ENCODE peak calls at places on chromosomes 16 and 17, in ten cellular contexts. I is pancreas; J is CD4-positive, alpha-beta T cell; E is SJSA1; Q is stomach; L is uterus; O is dorsolateral prefrontal cortex; H is heart right ventricle; C is thoracic aorta; N is fibroblast of lung. W is an unnamed sample.

GRCh38 chr17:29663155-29663554 is 40.4 kb upstream of the CORO6 start:
- DNase-seq in I (no peak), J (no peak), E (no peak), Q (no peak), L (no peak), O (no peak), H (no peak), C (no peak), N (peak), W (no peak)

GRCh38 chr17:59165933-59166342 is 10.4 kb downstream of the PRR11 start:
- DNase-seq in I (peak), J (peak), E (no peak), Q (peak), L (no peak), O (no peak), H (no peak), C (no peak), N (peak), W (peak)

GRCh38 chr17:65371702-65372101 is 189.7 kb downstream of the AXIN2 start:
- DNase-seq in I (peak), J (no peak), E (peak), Q (peak), L (no peak), O (no peak), H (peak), C (no peak), N (no peak), W (no peak)

GRCh38 chr17:27756467-27757371 is 43.6 kb downstream of the NOS2 start:
- DNase-seq in I (peak), J (peak), E (no peak), Q (peak), L (no peak), O (peak), H (no peak), C (no peak), N (peak), W (no peak)

GRCh38 chr17:44084131-44084538 is 13.6 kb downstream of the G6PC3 start:
- DNase-seq in I (no peak), J (no peak), E (no peak), Q (no peak), L (no peak), O (no peak), H (no peak), C (no peak), N (no peak), W (no peak)

GRCh38 chr16:27980919-27981670 is 82.4 kb downstream of the GSG1L start:
- DNase-seq in I (no peak), J (no peak), E (no peak), Q (no peak), L (no peak), O (no peak), H (no peak), C (peak), N (peak), W (no peak)

GRCh38 chr16:49698416-49698815 is 157.5 kb downstream of the ZNF423 start:
- DNase-seq in I (no peak), J (no peak), E (no peak), Q (no peak), L (no peak), O (no peak), H (peak), C (no peak), N (peak), W (no peak)

GRCh38 chr16:56041556-56042140 is 149.6 kb upstream of the GNAO1 start:
- DNase-seq in I (peak), J (no peak), E (no peak), Q (no peak), L (no peak), O (no peak), H (no peak), C (no peak), N (no peak), W (no peak)

GRCh38 chr17:30243568-30243967 is 8.1 kb upstream of the SLC6A4 start:
- DNase-seq in I (no peak), J (no peak), E (no peak), Q (no peak), L (no peak), O (no peak), H (no peak), C (no peak), N (no peak), W (no peak)

GRCh38 chr17:73431401-73432205 is 119.8 kb upstream of the CDC42EP4 start:
- DNase-seq in I (no peak), J (no peak), E (no peak), Q (no peak), L (no peak), O (no peak), H (no peak), C (no peak), N (no peak), W (no peak)

GRCh38 chr17:60153606-60154355 is 4.0 kb downstream of the CA4 start:
- DNase-seq in I (no peak), J (no peak), E (no peak), Q (no peak), L (no peak), O (no peak), H (no peak), C (no peak), N (peak), W (no peak)

GRCh38 chr16:52570495-52571091 is 23.6 kb upstream of the TOX3 start:
- DNase-seq in I (no peak), J (no peak), E (no peak), Q (no peak), L (no peak), O (no peak), H (no peak), C (no peak), N (no peak), W (no peak)

GRCh38 chr16:52573365-52574104 is 26.6 kb upstream of the TOX3 start:
- DNase-seq in I (peak), J (no peak), E (no peak), Q (peak), L (no peak), O (no peak), H (no peak), C (no peak), N (no peak), W (no peak)

GRCh38 chr16:52577130-52577706 is 30.3 kb upstream of the TOX3 start:
- DNase-seq in I (no peak), J (no peak), E (no peak), Q (no peak), L (no peak), O (no peak), H (no peak), C (no peak), N (no peak), W (no peak)

GRCh38 chr16:52572656-52573055 is 25.7 kb upstream of the TOX3 start:
- DNase-seq in I (no peak), J (no peak), E (no peak), Q (no peak), L (no peak), O (no peak), H (no peak), C (no peak), N (no peak), W (no peak)

GRCh38 chr16:52574105-52574437 is 27.1 kb upstream of the TOX3 start:
- DNase-seq in I (no peak), J (no peak), E (no peak), Q (no peak), L (no peak), O (no peak), H (no peak), C (no peak), N (no peak), W (no peak)
- H3K27ac ChIP-seq in I (no peak), J (no peak), E (no peak), Q (peak), L (no peak), O (no peak), H (no peak), C (no peak), N (no peak), W (no peak)

GRCh38 chr17:81222906-81223757 is at the start of gene CEP131:
- DNase-seq in I (peak), J (peak), E (peak), Q (peak), L (peak), O (peak), H (peak), C (peak), N (peak), W (peak)

GRCh38 chr17:81222620-81222905 is 202 bp downstream of the CEP131 start:
- DNase-seq in I (no peak), J (no peak), E (no peak), Q (no peak), L (no peak), O (no peak), H (no peak), C (no peak), N (no peak), W (no peak)

GRCh38 chr17:81223758-81224122 is 975 bp upstream of the CEP131 start:
- DNase-seq in I (no peak), J (no peak), E (no peak), Q (no peak), L (no peak), O (no peak), H (no peak), C (no peak), N (no peak), W (peak)

GRCh38 chr17:81221371-81221841 is 1.4 kb downstream of the CEP131 start:
- DNase-seq in I (no peak), J (no peak), E (no peak), Q (no peak), L (no peak), O (no peak), H (no peak), C (no peak), N (no peak), W (no peak)

GRCh38 chr17:81221842-81222619 is 734 bp downstream of the CEP131 start:
- DNase-seq in I (no peak), J (no peak), E (no peak), Q (no peak), L (no peak), O (no peak), H (no peak), C (no peak), N (no peak), W (no peak)
- H3K27ac ChIP-seq in I (no peak), J (no peak), E (no peak), Q (peak), L (peak), O (no peak), H (peak), C (no peak), N (peak), W (no peak)

GRCh38 chr17:17350491-17351355 is 47.5 kb downstream of the NT5M start:
- DNase-seq in I (no peak), J (no peak), E (peak), Q (peak), L (no peak), O (peak), H (no peak), C (no peak), N (peak), W (no peak)

GRCh38 chr17:17349724-17350106 is 46.5 kb downstream of the NT5M start:
- DNase-seq in I (no peak), J (no peak), E (peak), Q (no peak), L (no peak), O (peak), H (no peak), C (no peak), N (no peak), W (no peak)

GRCh38 chr17:17347956-17348871 is 45.0 kb downstream of the NT5M start:
- DNase-seq in I (no peak), J (no peak), E (peak), Q (no peak), L (no peak), O (peak), H (no peak), C (no peak), N (no peak), W (no peak)

GRCh38 chr17:17347234-17347955 is 44.2 kb downstream of the NT5M start:
- DNase-seq in I (no peak), J (no peak), E (peak), Q (peak), L (no peak), O (peak), H (no peak), C (no peak), N (no peak), W (no peak)

DNA sequence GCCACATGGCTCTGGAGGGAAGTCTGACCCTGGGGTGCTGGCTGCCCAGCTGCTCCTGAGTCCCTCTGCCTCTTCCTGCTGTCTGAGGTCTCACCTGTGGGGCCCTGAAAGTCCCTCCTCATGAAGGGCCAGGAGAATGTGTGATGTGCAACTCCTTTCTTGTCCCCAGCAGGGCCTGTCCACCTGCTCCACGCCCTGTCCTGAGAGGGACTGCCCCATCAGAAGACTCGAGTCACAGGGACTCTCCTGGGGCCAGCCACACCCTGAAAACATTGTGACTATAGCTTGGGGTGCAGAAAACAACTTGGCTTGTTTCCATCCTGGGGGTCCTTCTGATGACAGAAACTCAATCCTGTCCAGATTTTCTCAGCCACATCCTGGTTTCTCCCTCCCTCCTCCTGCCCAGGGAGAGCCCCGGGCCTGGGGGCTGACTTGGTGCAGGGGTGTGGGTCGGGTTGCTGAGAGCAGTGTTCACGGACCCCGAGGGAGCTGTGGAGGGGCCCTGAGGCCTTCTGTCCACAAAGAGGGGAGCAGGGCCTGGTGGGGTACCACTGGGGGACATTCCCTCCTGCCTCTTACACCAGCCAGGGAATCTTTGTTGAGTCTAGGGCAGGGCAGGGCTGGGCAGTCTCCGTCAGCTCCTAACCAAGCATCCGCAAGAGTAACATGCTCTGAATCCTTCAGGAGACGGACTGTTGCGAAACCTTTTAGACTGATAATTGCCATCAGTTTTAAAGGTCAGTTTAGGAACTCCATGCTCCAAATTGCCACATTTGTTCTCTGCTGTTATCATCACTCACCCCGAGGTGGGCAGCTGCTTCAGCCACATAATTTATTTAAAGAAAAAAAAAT is 45.9 kb downstream of the NT5M start:
- DNase-seq in I (no peak), J (no peak), E (no peak), Q (no peak), L (no peak), O (peak), H (no peak), C (no peak), N (no peak), W (no peak)
- H3K27ac ChIP-seq in I (no peak), J (no peak), E (no peak), Q (no peak), L (no peak), O (no peak), H (no peak), C (no peak), N (no peak), W (no peak)

DNA sequence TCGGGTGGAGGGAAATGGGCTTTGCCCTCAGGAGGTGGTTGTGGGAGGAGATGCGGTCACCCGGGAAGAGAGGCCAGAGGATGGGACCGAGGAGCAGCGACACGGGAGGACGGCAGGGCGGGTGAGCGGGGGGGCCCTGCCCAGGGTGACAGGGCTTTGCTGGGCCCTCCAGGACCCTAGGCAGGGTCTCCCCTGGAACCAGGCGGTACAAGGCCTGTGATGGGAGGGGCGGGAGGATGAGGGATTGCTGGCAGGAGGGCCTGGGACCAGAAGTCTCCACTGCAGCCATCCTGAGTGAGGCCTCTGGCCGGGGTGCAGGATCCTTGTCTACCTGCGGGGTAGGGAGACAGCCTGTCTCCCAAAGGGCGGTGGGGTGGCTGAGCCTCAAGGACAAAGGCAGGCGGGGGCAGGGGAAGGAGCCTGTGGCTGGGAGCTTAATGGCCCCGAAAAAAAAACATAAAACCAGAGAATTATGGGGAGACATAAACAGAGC is 66.9 kb downstream of the SREBF1 start:
- DNase-seq in I (no peak), J (no peak), E (no peak), Q (no peak), L (no peak), O (no peak), H (no peak), C (no peak), N (no peak), W (no peak)
- H3K27ac ChIP-seq in I (no peak), J (no peak), E (no peak), Q (peak), L (peak), O (peak), H (peak), C (no peak), N (no peak), W (no peak)

W was measured in caudate nucleus.